ENCODE peak calls at places on chromosome 2, in four cellular contexts. D is A673, Q is endodermal cell, B is neural progenitor cell. F is an unnamed sample.

GRCh38 chr2:84687498-84688149 is 171.3 kb downstream of the DNAH6 start:
- DNase-seq in D (no peak), Q (no peak), B (no peak), F (no peak)

GRCh38 chr2:186348200-186348599 is 137.9 kb upstream of the ZC3H15 start:
- DNase-seq in D (no peak), Q (no peak), B (no peak), F (no peak)

GRCh38 chr2:3222636-3223035 is 155.0 kb downstream of the EIPR1 start:
- DNase-seq in D (no peak), Q (peak; percentile 24), B (no peak), F (no peak)

GRCh38 chr2:146893500-146894041 is 951.3 kb upstream of the ACVR2A start:
- DNase-seq in D (no peak), Q (no peak), B (no peak), F (no peak)

GRCh38 chr2:182229288-182229687 is 197.5 kb downstream of the PDE1A start:
- DNase-seq in D (no peak), Q (no peak), B (no peak), F (no peak)

GRCh38 chr2:120909102-120909501 is 173.4 kb downstream of the GLI2 start:
- DNase-seq in D (no peak), Q (no peak), B (no peak), F (no peak)

GRCh38 chr2:125085904-125086303 is 1060.8 kb downstream of the CNTNAP5 start:
- DNase-seq in D (no peak), Q (no peak), B (no peak), F (no peak)

GRCh38 chr2:189181706-189182105 is 2.1 kb upstream of the COL5A2 start:
- DNase-seq in D (no peak), Q (no peak), B (no peak), F (peak; percentile 18)

GRCh38 chr2:151261977-151262291 is 271 bp upstream of the RBM43 start:
- DNase-seq in D (peak; percentile 26), Q (no peak), B (no peak), F (no peak)

GRCh38 chr2:218898109-218898878 is 17.6 kb downstream of the WNT10A start:
- DNase-seq in D (peak; percentile 73), Q (peak; percentile 96), B (peak; percentile 88), F (peak; percentile 81)

GRCh38 chr2:29063646-29064372 is 10.5 kb downstream of the PCARE start:
- DNase-seq in D (no peak), Q (no peak), B (peak; percentile 68), F (no peak)

GRCh38 chr2:202377308-202377736 is 1.2 kb downstream of the BMPR2 start:
- DNase-seq in D (peak; percentile 35), Q (peak; percentile 68), B (peak; percentile 76), F (peak; percentile 48)

GRCh38 chr2:53859354-53860159 is at the start of gene GPR75:
- DNase-seq in D (no peak), Q (peak; percentile 77), B (peak; percentile 15), F (peak; percentile 10)

GRCh38 chr2:149990965-149991364 is 403.4 kb upstream of the MMADHC start:
- DNase-seq in D (no peak), Q (no peak), B (no peak), F (no peak)

GRCh38 chr2:3472296-3472695 is 47.0 kb downstream of the ADI1 start:
- DNase-seq in D (no peak), Q (no peak), B (no peak), F (no peak)

GRCh38 chr2:22126978-22127377 is 1003.2 kb downstream of the TDRD15 start:
- DNase-seq in D (no peak), Q (no peak), B (no peak), F (no peak)
- TF ChIP-seq CTCF in D (no peak), Q (no peak), B (no peak), F (no peak)

DNA sequence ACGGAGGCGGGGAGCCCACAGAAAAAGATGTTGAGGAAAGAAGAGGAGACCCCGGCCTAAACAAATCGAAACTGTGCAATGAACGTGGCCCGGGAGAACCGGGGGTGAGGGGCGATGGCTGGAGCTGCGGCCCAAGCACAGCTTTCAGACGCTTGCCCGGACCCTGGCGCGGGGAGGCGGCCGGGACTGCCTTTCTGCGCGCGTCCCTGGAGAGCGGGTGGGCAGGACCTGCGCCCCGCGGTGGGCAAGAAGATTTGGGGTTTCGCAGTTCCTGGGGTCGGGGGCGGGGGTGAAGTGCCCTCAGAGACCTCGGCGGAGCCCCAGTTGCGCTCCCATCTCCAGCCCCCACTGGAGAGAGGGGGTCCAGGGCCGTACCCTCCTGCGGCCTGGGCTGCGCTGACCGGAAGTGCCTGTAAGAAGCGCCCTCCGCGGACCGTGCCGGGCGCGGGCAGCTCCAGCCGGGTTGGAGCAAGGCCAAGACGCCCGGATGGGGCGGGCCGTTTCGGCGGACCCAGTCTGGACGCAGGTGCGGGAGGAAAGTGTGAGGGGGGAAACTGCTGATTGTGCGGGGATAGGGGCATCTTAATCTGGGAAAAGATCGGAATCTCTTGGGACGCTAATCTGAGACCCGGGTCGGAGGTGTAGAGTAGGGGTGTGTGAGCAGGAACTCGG is 11.6 kb downstream of the EN1 start:
- DNase-seq in D (no peak), Q (peak; percentile 72), B (peak; percentile 70), F (no peak)
- H3K4me3 ChIP-seq in D (peak overlapping the region; percentile 39), Q (peak overlapping the region; percentile 71), B (peak overlapping the region; percentile 55), F (peak overlapping the region; percentile 58)

GRCh38 chr2:240970816-240971215 is 27.6 kb upstream of the SNED1 start:
- DNase-seq in D (no peak), Q (no peak), B (no peak), F (no peak)

GRCh38 chr2:240970104-240970503 is 28.3 kb upstream of the SNED1 start:
- DNase-seq in D (no peak), Q (no peak), B (no peak), F (no peak)

GRCh38 chr2:240966906-240967680 is 31.3 kb upstream of the SNED1 start:
- DNase-seq in D (no peak), Q (no peak), B (no peak), F (no peak)

GRCh38 chr2:240967681-240968621 is 30.5 kb upstream of the SNED1 start:
- DNase-seq in D (no peak), Q (no peak), B (no peak), F (no peak)

DNA sequence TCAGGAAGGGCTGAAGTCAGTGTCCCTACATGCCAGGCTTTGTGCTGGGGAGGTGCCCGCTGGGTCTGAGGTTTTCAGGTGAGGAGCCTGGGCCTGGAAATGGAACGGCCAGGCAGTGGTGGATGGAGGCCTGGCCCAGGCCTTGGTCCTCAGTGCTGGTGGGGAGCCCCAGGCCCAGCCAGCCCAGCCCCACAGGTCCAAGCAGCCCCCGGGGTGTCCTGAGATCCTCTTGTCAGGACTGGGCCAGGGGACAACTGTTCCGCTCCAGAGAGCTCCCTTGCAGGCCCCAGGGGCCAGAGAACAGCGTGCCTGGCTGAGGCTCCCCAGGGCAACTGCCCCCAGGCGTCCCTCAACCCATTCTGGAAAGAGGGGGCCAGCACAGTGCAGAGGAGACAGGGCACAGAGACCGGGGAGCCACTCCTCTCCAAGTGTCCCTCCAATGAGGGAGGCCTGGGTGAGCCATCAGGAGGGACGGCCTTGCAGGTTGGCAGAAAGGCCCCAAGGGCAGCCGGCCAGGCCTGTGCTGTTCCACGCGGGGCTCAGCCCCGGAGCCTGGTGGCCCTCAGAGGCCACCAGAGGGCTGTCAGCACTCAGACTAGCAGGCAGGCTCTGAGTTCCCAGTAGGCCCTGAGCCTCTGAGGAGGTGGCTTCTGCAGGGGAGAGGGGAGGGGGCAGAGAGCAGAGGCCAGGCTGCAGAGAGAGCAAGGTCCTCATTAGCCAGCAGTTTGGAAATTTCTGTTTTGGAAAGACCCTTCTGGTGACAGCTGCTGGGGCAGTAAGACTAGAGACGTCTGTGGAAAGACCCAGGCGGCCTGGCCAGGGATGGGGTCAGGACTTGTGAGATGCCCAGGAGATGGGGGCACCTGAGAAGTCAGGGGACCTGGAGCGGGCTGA is 29.4 kb upstream of the SNED1 start:
- DNase-seq in D (no peak), Q (peak; percentile 74), B (peak; percentile 31), F (no peak)
- TF ChIP-seq CTCF in D (no peak), Q (peak; percentile 42), B (no peak), F (no peak)

GRCh38 chr2:238699307-238700121 is 148.4 kb upstream of the TWIST2 start:
- DNase-seq in D (no peak), Q (peak; percentile 13), B (no peak), F (no peak)

GRCh38 chr2:238700506-238701050 is 147.3 kb upstream of the TWIST2 start:
- DNase-seq in D (no peak), Q (no peak), B (no peak), F (no peak)

GRCh38 chr2:238698451-238699306 is 149.2 kb upstream of the TWIST2 start:
- DNase-seq in D (no peak), Q (peak; percentile 20), B (no peak), F (no peak)

GRCh38 chr2:238701066-238701906 is 146.6 kb upstream of the TWIST2 start:
- DNase-seq in D (no peak), Q (peak; percentile 32), B (no peak), F (no peak)

GRCh38 chr2:238700122-238700457 is 147.8 kb upstream of the TWIST2 start:
- DNase-seq in D (no peak), Q (peak; percentile 28), B (no peak), F (peak; percentile 76)
- H3K4me3 ChIP-seq in D (no peak overlapping the region), Q (no peak overlapping the region), B (no peak overlapping the region), F (no peak overlapping the region)

GRCh38 chr2:197158138-197158537 is 152.4 kb downstream of the ANKRD44 start:
- DNase-seq in D (no peak), Q (no peak), B (no peak), F (no peak)

GRCh38 chr2:197149546-197149945 is 161.0 kb downstream of the ANKRD44 start:
- DNase-seq in D (no peak), Q (no peak), B (no peak), F (no peak)

GRCh38 chr2:197147942-197148341 is 162.6 kb downstream of the ANKRD44 start:
- DNase-seq in D (no peak), Q (no peak), B (no peak), F (peak; percentile 23)

GRCh38 chr2:197148401-197148800 is 162.2 kb downstream of the ANKRD44 start:
- DNase-seq in D (no peak), Q (no peak), B (no peak), F (no peak)

GRCh38 chr2:197152451-197153228 is 157.9 kb downstream of the ANKRD44 start:
- DNase-seq in D (no peak), Q (peak; percentile 54), B (no peak), F (no peak)
- TF ChIP-seq CTCF in D (no peak), Q (peak; percentile 34), B (no peak), F (no peak)

GRCh38 chr2:96867756-96868554 is 1.9 kb downstream of the SEMA4C start:
- DNase-seq in D (no peak), Q (peak; percentile 63), B (no peak), F (no peak)

GRCh38 chr2:96869824-96870630 is at the start of gene SEMA4C:
- DNase-seq in D (no peak), Q (peak; percentile 84), B (peak; percentile 80), F (peak; percentile 83)

GRCh38 chr2:96866986-96867755 is 2.7 kb downstream of the SEMA4C start:
- DNase-seq in D (no peak), Q (no peak), B (no peak), F (no peak)

GRCh38 chr2:96869281-96869823 is 528 bp downstream of the SEMA4C start:
- DNase-seq in D (peak; percentile 58), Q (peak; percentile 83), B (peak; percentile 79), F (peak; percentile 90)

GRCh38 chr2:96868555-96869280 is 1.2 kb downstream of the SEMA4C start:
- DNase-seq in D (peak; percentile 95), Q (peak; percentile 93), B (peak; percentile 89), F (peak; percentile 94)
- H3K4me3 ChIP-seq in D (peak overlapping the region; percentile 97), Q (peak overlapping the region; percentile 93), B (peak overlapping the region; percentile 84), F (peak overlapping the region; percentile 100)

DNA sequence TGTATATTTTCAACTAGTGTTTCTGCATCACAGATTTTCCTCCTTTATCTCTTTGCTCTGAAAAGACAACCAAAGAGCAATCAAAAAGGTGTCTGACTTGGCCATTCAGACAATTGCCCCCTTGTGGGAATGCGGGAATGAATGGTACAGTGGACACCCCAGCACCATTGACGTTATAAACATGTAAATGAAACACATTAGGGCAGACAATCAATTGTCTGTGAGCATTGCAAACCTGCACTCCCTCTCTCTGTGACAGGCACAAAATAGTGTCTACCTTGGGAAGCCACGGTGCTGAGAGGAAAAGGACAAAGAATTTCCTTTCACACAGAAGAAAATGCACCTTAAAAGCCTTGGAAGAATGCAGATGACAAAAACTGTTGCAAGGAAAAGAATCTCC is 8.0 kb downstream of the ZEB2 start:
- DNase-seq in D (peak; percentile 24), Q (no peak), B (peak; percentile 66), F (no peak)
- TF ChIP-seq CTCF in D (no peak), Q (no peak), B (peak; percentile 23), F (no peak)

F was measured in hepatocyte.